ENCODE peak calls at places on chromosome 3, in six cellular contexts. X is psoas muscle, S is WERI-Rb-1, F is heart right ventricle, L is heart left ventricle, J is left ventricle myocardium inferior. N is an unnamed sample. For H3K27me3 and H3K36me3, the result is how much of the 10 kb centered on the place peaks cover.

GRCh38 chr3:96863129-96863740 is 48.8 kb downstream of the EPHA6 start:
- DNase-seq in L (no peak), J (no peak), X (no peak), S (peak), F (no peak), N (peak)

GRCh38 chr3:177694316-177694715 is 497.0 kb upstream of the TBL1XR1 start:
- DNase-seq in S (no peak), F (no peak), L (no peak), J (no peak), X (no peak), N (no peak)

GRCh38 chr3:197597335-197597734 is 41.6 kb upstream of the BDH1 start:
- DNase-seq in J (no peak), L (no peak), S (no peak), F (no peak), X (no peak), N (no peak)

GRCh38 chr3:181700168-181701087 is 11.3 kb upstream of the SOX2 start:
- DNase-seq in X (no peak), F (peak), L (no peak), J (peak), S (peak), N (peak)

GRCh38 chr3:28917895-28918294 is 363.0 kb upstream of the RBMS3 start:
- DNase-seq in S (no peak), F (no peak), J (no peak), L (no peak), X (no peak), N (no peak)

GRCh38 chr3:132399054-132399929 is 18.0 kb upstream of the DNAJC13 start:
- DNase-seq in J (no peak), F (no peak), S (peak), X (no peak), L (no peak), N (peak)

GRCh38 chr3:3800685-3801509 is 1.7 kb downstream of the LRRN1 start:
- DNase-seq in J (peak), X (peak), L (peak), F (peak), S (no peak), N (peak)

GRCh38 chr3:48240000-48240710 is 749 bp upstream of the ZNF589 start:
- DNase-seq in X (no peak), L (peak), S (no peak), J (no peak), F (no peak), N (peak)

GRCh38 chr3:159761377-159761776 is 227.3 kb upstream of the IL12A start:
- DNase-seq in J (peak), S (no peak), F (peak), X (no peak), L (no peak), N (no peak)

GRCh38 chr3:30426319-30426993 is 179.9 kb upstream of the TGFBR2 start:
- DNase-seq in S (no peak), F (peak), X (peak), L (peak), J (peak), N (peak)

GRCh38 chr3:14424711-14425573 is 22.5 kb downstream of the SLC6A6 start:
- DNase-seq in J (no peak), L (no peak), F (no peak), S (peak), X (no peak), N (no peak)

GRCh38 chr3:126835472-126836219 is 131.6 kb downstream of the CHCHD6 start:
- DNase-seq in X (no peak), F (no peak), L (no peak), J (no peak), S (no peak), N (no peak)

GRCh38 chr3:105885261-105885660 is 16.4 kb upstream of the CBLB start:
- DNase-seq in S (no peak), L (no peak), J (no peak), X (no peak), F (no peak), N (no peak)

GRCh38 chr3:146547235-146547835 is 2.9 kb upstream of the PLSCR1 start:
- DNase-seq in S (no peak), J (no peak), F (no peak), X (no peak), L (no peak), N (no peak)

GRCh38 chr3:67400476-67400875 is 253.9 kb downstream of the SUCLG2 start:
- DNase-seq in X (no peak), L (no peak), S (no peak), F (no peak), J (no peak), N (no peak)

GRCh38 chr3:129606522-129607390 is at the start of gene PLXND1:
- DNase-seq in F (peak), L (peak), J (peak), S (peak), X (peak), N (peak)

GRCh38 chr3:156551746-156552145 is 3.2 kb downstream of the SSR3 start:
- DNase-seq in L (no peak), X (no peak), S (no peak), F (no peak), J (no peak), N (no peak)

GRCh38 chr3:172040078-172040975 is 949 bp downstream of the FNDC3B start:
- DNase-seq in S (peak), L (peak), J (peak), F (peak), X (peak), N (peak)

GRCh38 chr3:41350441-41350840 is 151.1 kb downstream of the CTNNB1 start:
- DNase-seq in F (no peak), S (no peak), L (no peak), X (no peak), J (no peak), N (no peak)

GRCh38 chr3:21752749-21753347 is 1.8 kb upstream of the ZNF385D start:
- DNase-seq in L (no peak), F (no peak), X (no peak), J (no peak), S (peak), N (peak)

GRCh38 chr3:165837058-165837525 is at the start of gene BCHE:
- DNase-seq in L (no peak), X (peak), F (peak), J (peak), S (no peak), N (no peak)

GRCh38 chr3:153856932-153857331 is 264.3 kb upstream of the ARHGEF26 start:
- DNase-seq in S (no peak), L (no peak), J (no peak), F (no peak), X (no peak), N (no peak)

GRCh38 chr3:94101860-94102259 is 39.0 kb downstream of the NSUN3 start:
- DNase-seq in L (no peak), J (no peak), S (no peak), X (no peak), F (no peak), N (no peak)

GRCh38 chr3:137008976-137009375 is 51.2 kb downstream of the IL20RB start:
- DNase-seq in F (no peak), X (no peak), J (no peak), S (no peak), L (no peak), N (no peak)

GRCh38 chr3:120481056-120481455 is 30.3 kb upstream of the FSTL1 start:
- DNase-seq in J (no peak), S (no peak), L (no peak), X (no peak), F (no peak), N (no peak)

GRCh38 chr3:71281173-71281738 is 302.3 kb downstream of the FOXP1 start:
- DNase-seq in S (no peak), L (no peak), J (no peak), F (no peak), X (no peak), N (no peak)

GRCh38 chr3:184315506-184315867 is 1.1 kb downstream of the EIF4G1 start:
- DNase-seq in F (no peak), S (no peak), J (no peak), L (no peak), X (no peak), N (no peak)

GRCh38 chr3:179512398-179512797 is 50.3 kb upstream of the ACTL6A start:
- DNase-seq in J (no peak), F (no peak), S (no peak), X (no peak), L (no peak), N (no peak)

GRCh38 chr3:30102372-30102771 is 504.0 kb upstream of the TGFBR2 start:
- DNase-seq in F (no peak), L (no peak), X (no peak), J (no peak), S (no peak), N (no peak)

GRCh38 chr3:89108154-89108553 is 733 bp downstream of the EPHA3 start:
- DNase-seq in S (no peak), J (no peak), X (no peak), L (no peak), F (no peak), N (no peak)
- H3K4me3 ChIP-seq in S (peak), J (peak), X (peak), L (peak), F (peak), N (no peak)

GRCh38 chr3:70071138-70071537 is 71.6 kb downstream of the SAMMSON start:
- DNase-seq in F (no peak), L (no peak), X (no peak), S (no peak), J (no peak), N (no peak)
- H3K27me3 ChIP-seq in F (half or more), L (under half), X (under half), S (under half), J (under half), N (under half)

GRCh38 chr3:183267140-183267539 is 14.1 kb downstream of the B3GNT5 start:
- DNase-seq in S (no peak), L (no peak), F (no peak), X (no peak), J (no peak), N (no peak)

GRCh38 chr3:183265713-183266417 is 12.8 kb downstream of the B3GNT5 start:
- DNase-seq in X (no peak), J (no peak), S (no peak), L (no peak), F (no peak), N (no peak)

GRCh38 chr3:183264249-183264648 is 11.2 kb downstream of the B3GNT5 start:
- DNase-seq in X (no peak), J (no peak), S (no peak), L (no peak), F (no peak), N (no peak)

GRCh38 chr3:183266454-183266853 is 13.4 kb downstream of the B3GNT5 start:
- DNase-seq in J (no peak), F (no peak), X (no peak), S (no peak), L (no peak), N (no peak)

DNA sequence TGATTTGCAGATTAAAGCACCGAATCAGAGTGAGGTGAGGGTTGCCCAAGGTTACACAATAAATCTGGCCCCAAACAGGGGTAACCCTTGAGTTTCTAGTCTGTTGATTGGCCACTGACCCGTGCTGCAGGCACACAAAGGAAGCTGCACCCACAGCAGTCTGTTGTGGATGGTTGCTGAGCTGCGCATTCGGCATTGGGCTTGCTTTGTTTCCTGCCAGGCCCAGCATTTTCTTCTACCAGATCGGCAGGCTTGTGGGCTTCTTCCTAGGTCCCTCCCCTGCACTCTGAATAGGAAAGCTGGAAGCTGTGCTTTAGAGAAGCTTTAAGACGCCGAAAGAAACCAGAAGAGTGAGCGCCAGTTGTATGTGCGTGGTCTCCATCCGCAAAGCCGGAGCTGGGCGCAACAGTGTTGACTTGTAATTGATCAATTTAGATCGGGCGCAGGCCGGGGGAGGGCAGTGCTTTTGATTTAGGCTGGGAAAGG is 12.1 kb downstream of the B3GNT5 start:
- DNase-seq in F (peak), L (no peak), S (no peak), X (no peak), J (peak), N (peak)
- H3K36me3 ChIP-seq in F (under half), L (under half), S (under half), X (under half), J (under half), N (under half)

GRCh38 chr3:151145713-151146070 is 57.3 kb downstream of the GPR171 start:
- DNase-seq in J (no peak), F (no peak), X (no peak), S (no peak), L (no peak), N (peak)
- H3K4me3 ChIP-seq in J (peak), F (no peak), X (peak), S (no peak), L (no peak), N (no peak)

GRCh38 chr3:116678853-116679252 is 30.7 kb upstream of the TUSC7 start:
- DNase-seq in J (no peak), X (no peak), S (no peak), F (no peak), L (no peak), N (no peak)
- H3K27me3 ChIP-seq in J (under half), X (under half), S (under half), F (under half), L (under half), N (under half)

DNA sequence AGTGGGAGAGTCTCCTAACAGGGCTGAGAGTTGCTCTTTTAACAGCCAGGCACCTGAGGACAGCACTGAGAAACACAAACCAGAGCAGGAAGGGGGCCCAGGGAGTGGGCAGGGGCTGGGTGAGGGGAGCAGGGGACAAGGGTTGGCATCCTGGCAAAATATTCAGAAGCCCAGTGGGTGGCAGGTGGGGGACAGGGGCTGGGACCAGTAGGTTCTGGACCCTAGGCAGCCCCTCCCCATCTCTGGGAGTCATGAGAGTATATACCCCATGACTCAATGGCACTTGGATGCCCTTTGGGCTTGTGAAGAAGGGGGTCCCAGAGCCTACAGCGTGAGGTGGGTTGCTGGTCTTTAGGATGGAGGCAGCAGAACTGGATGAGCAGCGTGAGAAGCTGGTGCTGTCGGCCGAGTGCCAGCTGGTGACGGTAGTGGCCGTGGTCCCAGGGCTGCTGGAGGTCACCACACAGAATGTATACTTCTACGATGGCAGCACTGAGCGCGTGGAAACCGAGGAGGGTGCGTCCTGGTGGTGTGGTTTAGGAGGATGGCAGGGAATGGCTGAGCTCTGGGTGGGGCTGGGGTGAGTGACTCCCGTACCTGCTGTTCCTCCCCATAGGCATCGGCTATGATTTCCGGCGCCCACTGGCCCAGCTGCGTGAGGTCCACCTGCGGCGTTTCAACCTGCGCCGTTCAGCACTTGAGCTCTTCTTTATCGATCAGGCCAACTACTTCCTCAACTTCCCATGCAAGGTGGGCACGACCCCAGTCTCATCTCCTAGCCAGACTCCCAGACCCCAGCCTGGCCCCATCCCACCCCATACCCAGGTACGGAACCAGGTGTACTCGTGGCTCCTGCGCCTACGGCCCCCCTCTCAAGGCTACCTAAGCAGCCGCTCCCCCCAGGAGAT is 24.2 kb downstream of the NBEAL2 start:
- DNase-seq in X (peak), J (peak), L (no peak), F (peak), S (no peak), N (peak)
- H3K36me3 ChIP-seq in X (under half), J (half or more), L (under half), F (half or more), S (half or more), N (under half)

GRCh38 chr3:98328933-98329332 is 24.7 kb upstream of the OR5K4 start:
- DNase-seq in F (no peak), S (no peak), L (no peak), X (peak), J (no peak), N (no peak)

GRCh38 chr3:98326945-98327344 is 26.7 kb upstream of the OR5K4 start:
- DNase-seq in J (no peak), S (no peak), X (no peak), L (no peak), F (no peak), N (no peak)

GRCh38 chr3:98325055-98325454 is 28.6 kb upstream of the OR5K4 start:
- DNase-seq in L (no peak), S (no peak), F (no peak), J (no peak), X (peak), N (peak)

GRCh38 chr3:98326036-98326435 is 27.6 kb upstream of the OR5K4 start:
- DNase-seq in F (no peak), S (no peak), X (no peak), L (no peak), J (no peak), N (no peak)

GRCh38 chr3:98326494-98326893 is 27.2 kb upstream of the OR5K4 start:
- DNase-seq in X (no peak), J (no peak), S (no peak), L (no peak), F (no peak), N (no peak)
- H3K4me3 ChIP-seq in X (no peak), J (no peak), S (no peak), L (no peak), F (no peak), N (no peak)

GRCh38 chr3:128483657-128484403 is 9.2 kb downstream of the GATA2 start:
- DNase-seq in F (no peak), S (no peak), X (peak), J (no peak), L (peak), N (peak)
- H3K27me3 ChIP-seq in F (half or more), S (half or more), X (half or more), J (half or more), L (half or more), N (half or more)

GRCh38 chr3:142484912-142485435 is 37.1 kb upstream of the XRN1 start:
- DNase-seq in L (no peak), X (no peak), S (no peak), F (no peak), J (no peak), N (no peak)

DNA sequence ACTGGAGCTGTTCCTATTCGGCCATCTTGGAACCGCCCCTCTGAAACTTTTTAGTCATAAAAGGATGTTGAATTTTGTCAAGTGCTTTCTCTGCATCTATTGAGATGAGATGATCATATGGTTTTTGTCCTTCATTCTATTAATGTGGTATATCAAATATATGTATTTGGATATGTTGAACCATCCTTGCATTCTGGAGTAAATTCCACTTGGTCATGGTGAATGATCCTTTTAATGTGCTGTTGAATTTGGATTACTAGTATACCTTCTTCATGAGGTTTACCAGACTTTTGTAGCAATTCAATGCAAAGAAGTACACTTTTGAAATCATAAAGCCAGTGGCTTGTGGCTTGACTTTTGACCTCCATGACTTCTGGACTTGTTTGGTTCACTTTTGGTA is 33.4 kb upstream of the XRN1 start:
- DNase-seq in X (no peak), S (no peak), J (no peak), L (no peak), F (no peak), N (no peak)
- H3K36me3 ChIP-seq in X (under half), S (under half), J (half or more), L (under half), F (half or more), N (under half)

GRCh38 chr3:195040773-195041520 is 230.0 kb downstream of the XXYLT1 start:
- DNase-seq in L (no peak), F (no peak), S (no peak), J (no peak), X (no peak), N (peak)

GRCh38 chr3:195038161-195038560 is 232.8 kb downstream of the XXYLT1 start:
- DNase-seq in S (no peak), J (no peak), L (no peak), X (no peak), F (no peak), N (no peak)

GRCh38 chr3:195040094-195040493 is 230.9 kb downstream of the XXYLT1 start:
- DNase-seq in J (peak), S (no peak), F (peak), X (no peak), L (no peak), N (no peak)

GRCh38 chr3:195037017-195037373 is 234.0 kb downstream of the XXYLT1 start:
- DNase-seq in F (no peak), S (no peak), L (no peak), J (no peak), X (no peak), N (no peak)

GRCh38 chr3:195039180-195039843 is 231.6 kb downstream of the XXYLT1 start:
- DNase-seq in F (no peak), S (no peak), L (no peak), X (no peak), J (no peak), N (no peak)
- H3K4me3 ChIP-seq in F (no peak), S (no peak), L (no peak), X (no peak), J (no peak), N (no peak)

N was measured in H7.